ENCODE peak calls at places on chromosomes 3 and 15, in ten cellular contexts. X, W, Y, D, J, R, M, Z, E and U are unnamed samples.

GRCh38 chr3:42266085-42266484 is at the start of gene CCK:
- DNase-seq in W (no peak), Y (no peak), X (no peak), Z (no peak), R (no peak), E (no peak), M (no peak), J (no peak), D (no peak), U (no peak)

GRCh38 chr15:76972420-76973361 is 22.2 kb upstream of the PSTPIP1 start:
- DNase-seq in Y (no peak), Z (no peak), E (no peak), M (no peak), D (no peak), R (peak), J (peak), W (no peak), X (no peak), U (no peak)

GRCh38 chr3:414063-414462 is 217.5 kb downstream of the CHL1 start:
- DNase-seq in Y (peak), Z (no peak), J (no peak), W (no peak), M (no peak), X (peak), E (no peak), D (peak), R (peak), U (no peak)

GRCh38 chr3:127457094-127457475 is 133.4 kb downstream of the TPRA1 start:
- DNase-seq in J (no peak), M (no peak), X (peak), R (peak), Z (no peak), D (peak), Y (peak), W (peak), E (peak), U (peak)

GRCh38 chr3:65888980-65889706 is 149.6 kb downstream of the MAGI1 start:
- DNase-seq in E (no peak), X (peak), J (peak), Y (peak), D (no peak), R (peak), M (no peak), W (no peak), Z (peak), U (peak)

GRCh38 chr15:50977157-50977556 is 68.7 kb downstream of the AP4E1 start:
- DNase-seq in X (no peak), D (no peak), J (no peak), Y (no peak), E (no peak), W (no peak), R (peak), M (no peak), Z (no peak), U (no peak)

GRCh38 chr3:42653560-42654330 is at the start of gene ZBTB47:
- DNase-seq in J (peak), Z (no peak), M (peak), R (no peak), W (peak), Y (peak), X (peak), E (peak), D (peak), U (no peak)

GRCh38 chr3:49967307-49967706 is 27.4 kb downstream of the RBM6 start:
- DNase-seq in R (peak), E (no peak), D (no peak), J (no peak), Y (no peak), Z (no peak), X (no peak), W (no peak), M (no peak), U (no peak)

GRCh38 chr3:34275811-34276210 is 477.4 kb downstream of the PDCD6IP start:
- DNase-seq in J (no peak), M (no peak), R (no peak), D (no peak), E (no peak), X (no peak), Z (no peak), W (no peak), Y (no peak), U (no peak)

GRCh38 chr3:134904333-134904771 is 109.3 kb downstream of the EPHB1 start:
- DNase-seq in X (no peak), Y (no peak), D (no peak), R (no peak), W (no peak), M (no peak), Z (no peak), E (no peak), J (no peak), U (no peak)

GRCh38 chr15:73965094-73965729 is 26.9 kb downstream of the STOML1 start:
- DNase-seq in Z (no peak), W (no peak), J (no peak), E (no peak), M (no peak), R (no peak), X (no peak), Y (peak), D (peak), U (no peak)

GRCh38 chr3:100590114-100590839 is 19.1 kb upstream of the ADGRG7 start:
- DNase-seq in Y (peak), M (peak), J (peak), X (peak), W (no peak), Z (peak), R (peak), D (peak), E (peak), U (no peak)

GRCh38 chr15:52100807-52101206 is 11.8 kb downstream of the BCL2L10 start:
- DNase-seq in R (peak), W (peak), X (peak), D (no peak), E (no peak), M (no peak), Z (peak), Y (no peak), J (peak), U (peak)

GRCh38 chr3:118110196-118110595 is 924.5 kb downstream of the IGSF11 start:
- DNase-seq in M (no peak), X (peak), R (peak), W (no peak), J (no peak), E (no peak), Y (peak), Z (no peak), D (no peak), U (no peak)

GRCh38 chr3:140557476-140557875 is 120.4 kb upstream of the TRIM42 start:
- DNase-seq in Z (no peak), Y (no peak), E (no peak), J (no peak), X (no peak), D (no peak), W (no peak), M (no peak), R (no peak), U (no peak)

GRCh38 chr3:160841455-160841854 is 85.4 kb downstream of the PPM1L start:
- DNase-seq in D (no peak), R (no peak), Y (no peak), W (no peak), E (no peak), M (no peak), J (no peak), X (no peak), Z (no peak), U (no peak)
- TF ChIP-seq CTCF in D (no peak), R (no peak), Y (no peak), W (peak), E (no peak), M (no peak), J (peak), X (no peak), Z (no peak), U (no peak)

GRCh38 chr3:157500232-157500631 is 3.0 kb downstream of the VEPH1 start:
- DNase-seq in W (no peak), D (no peak), J (no peak), Z (peak), Y (no peak), M (no peak), E (no peak), X (no peak), R (no peak), U (no peak)

GRCh38 chr3:157501863-157502262 is 1.4 kb downstream of the VEPH1 start:
- DNase-seq in M (no peak), Z (no peak), X (no peak), W (no peak), R (no peak), D (peak), E (peak), Y (peak), J (no peak), U (no peak)

GRCh38 chr3:157498374-157498773 is 4.8 kb downstream of the VEPH1 start:
- DNase-seq in X (no peak), Y (no peak), E (no peak), J (no peak), R (no peak), M (no peak), W (no peak), Z (no peak), D (no peak), U (no peak)

GRCh38 chr3:157499342-157499963 is 3.8 kb downstream of the VEPH1 start:
- DNase-seq in D (peak), W (no peak), R (no peak), Y (peak), M (no peak), Z (peak), X (peak), J (no peak), E (peak), U (peak)

GRCh38 chr3:157502916-157503620 is at the start of gene VEPH1:
- DNase-seq in E (peak), X (no peak), Y (peak), W (no peak), Z (no peak), M (no peak), D (peak), R (peak), J (no peak), U (peak)
- H3K4me3 ChIP-seq in E (peak), X (no peak), Y (no peak), W (no peak), Z (no peak), M (no peak), D (no peak), R (no peak), J (no peak), U (peak)

DNA sequence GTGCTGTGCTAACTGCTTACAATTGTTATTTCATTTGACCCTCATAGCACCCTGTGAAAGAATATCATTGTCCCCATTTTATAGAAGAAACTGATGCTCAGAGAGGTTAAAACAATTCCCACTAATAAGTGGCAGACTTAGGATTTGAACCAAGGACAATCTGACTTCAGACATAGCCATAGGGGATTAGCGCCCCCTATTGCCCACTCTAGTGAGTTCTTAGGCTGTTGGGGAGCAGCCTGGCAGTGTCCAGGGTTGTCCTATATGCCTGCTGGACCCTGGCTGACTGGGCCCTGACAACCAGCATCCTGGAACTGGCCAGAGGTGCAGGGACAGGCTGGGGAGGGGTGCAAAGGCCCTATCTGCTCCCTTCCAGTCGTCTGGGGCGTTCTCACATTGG is 15.4 kb downstream of the DPH3 start:
- DNase-seq in D (peak), Y (peak), X (peak), R (peak), J (no peak), Z (no peak), M (no peak), E (peak), W (no peak), U (no peak)
- TF ChIP-seq CTCF in D (peak), Y (peak), X (peak), R (peak), J (peak), Z (peak), M (no peak), E (peak), W (peak), U (peak)

GRCh38 chr3:129432671-129433070 is 4.2 kb upstream of the EFCAB12 start:
- DNase-seq in E (no peak), M (no peak), Z (no peak), D (no peak), Y (no peak), X (no peak), W (no peak), J (no peak), R (no peak), U (no peak)

GRCh38 chr3:129433565-129433964 is 5.1 kb upstream of the EFCAB12 start:
- DNase-seq in E (no peak), M (no peak), X (no peak), Z (no peak), Y (no peak), W (no peak), D (no peak), J (no peak), R (no peak), U (no peak)

GRCh38 chr3:129434140-129434539 is 5.6 kb downstream of the MBD4 start:
- DNase-seq in X (no peak), M (no peak), Z (no peak), Y (no peak), R (no peak), W (no peak), D (no peak), E (no peak), J (no peak), U (no peak)

GRCh38 chr3:129432036-129432435 is 3.6 kb upstream of the EFCAB12 start:
- DNase-seq in J (no peak), Z (no peak), M (no peak), D (no peak), R (no peak), X (no peak), E (no peak), W (no peak), Y (no peak), U (no peak)

GRCh38 chr3:129435367-129435766 is 4.4 kb downstream of the MBD4 start:
- DNase-seq in Z (no peak), X (no peak), W (no peak), R (no peak), M (no peak), E (no peak), D (no peak), J (no peak), Y (no peak), U (no peak)
- H3K4me3 ChIP-seq in Z (no peak), X (no peak), W (no peak), R (no peak), M (no peak), E (peak), D (no peak), J (no peak), Y (no peak), U (no peak)

GRCh38 chr3:113498221-113499005 is 16.5 kb downstream of the SPICE1 start:
- DNase-seq in D (no peak), Z (peak), Y (no peak), J (no peak), M (no peak), W (no peak), R (peak), X (peak), E (no peak), U (no peak)

GRCh38 chr3:113499081-113499480 is 15.9 kb downstream of the SPICE1 start:
- DNase-seq in W (no peak), J (no peak), E (no peak), D (no peak), M (no peak), Y (no peak), X (no peak), R (peak), Z (no peak), U (no peak)

GRCh38 chr3:113496924-113497323 is 18.0 kb downstream of the SPICE1 start:
- DNase-seq in Y (no peak), X (peak), E (no peak), J (no peak), W (no peak), M (no peak), R (peak), D (no peak), Z (no peak), U (no peak)

DNA sequence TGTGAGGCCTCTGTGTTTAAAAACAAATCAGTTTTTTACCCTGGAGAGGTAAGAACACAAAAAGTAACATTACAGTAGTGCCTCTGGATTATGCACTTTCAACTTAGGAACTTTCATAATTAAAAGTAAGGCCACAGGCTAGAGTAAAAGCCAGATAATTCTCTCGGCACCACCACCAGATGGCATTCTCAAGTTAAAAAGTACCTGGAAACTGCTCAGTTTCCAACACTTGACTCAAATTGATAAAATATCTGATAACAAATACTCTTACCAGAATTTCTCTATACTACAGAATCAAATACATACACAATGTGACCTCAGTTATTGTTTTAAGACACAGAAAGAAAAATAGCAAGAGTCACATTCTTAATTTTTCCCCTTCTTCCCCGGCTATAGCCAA is 19.9 kb downstream of the SPICE1 start:
- DNase-seq in R (peak), Y (peak), M (peak), Z (peak), X (peak), W (no peak), J (peak), E (peak), D (peak), U (no peak)
- TF ChIP-seq CTCF in R (peak), Y (peak), M (peak), Z (peak), X (peak), W (peak), J (peak), E (peak), D (peak), U (peak)

GRCh38 chr15:39415634-39416033 is 165.2 kb upstream of the THBS1 start:
- DNase-seq in E (no peak), X (no peak), J (no peak), M (no peak), R (no peak), D (no peak), W (no peak), Y (no peak), Z (no peak), U (no peak)

GRCh38 chr15:39407116-39407515 is 173.8 kb upstream of the THBS1 start:
- DNase-seq in R (peak), W (no peak), Y (no peak), E (no peak), J (no peak), M (no peak), D (no peak), X (no peak), Z (no peak), U (no peak)

GRCh38 chr15:39409876-39410505 is 170.9 kb upstream of the THBS1 start:
- DNase-seq in J (no peak), D (no peak), M (no peak), Z (no peak), W (no peak), R (no peak), X (no peak), Y (no peak), E (no peak), U (no peak)

GRCh38 chr15:39413558-39413957 is 167.3 kb upstream of the THBS1 start:
- DNase-seq in X (peak), R (peak), D (no peak), E (no peak), M (no peak), W (no peak), Z (no peak), Y (no peak), J (no peak), U (no peak)

GRCh38 chr15:39411102-39411989 is 169.5 kb upstream of the THBS1 start:
- DNase-seq in Z (no peak), E (no peak), M (no peak), Y (no peak), X (peak), W (no peak), R (no peak), J (no peak), D (no peak), U (no peak)
- H3K4me3 ChIP-seq in Z (no peak), E (no peak), M (no peak), Y (no peak), X (no peak), W (no peak), R (no peak), J (no peak), D (no peak), U (no peak)

GRCh38 chr3:171768281-171768925 is 41.9 kb downstream of the PLD1 start:
- DNase-seq in J (peak), X (no peak), Z (no peak), Y (no peak), D (no peak), E (no peak), M (no peak), W (no peak), R (no peak), U (no peak)

GRCh38 chr3:171763392-171763791 is 46.9 kb downstream of the PLD1 start:
- DNase-seq in W (no peak), Z (no peak), E (no peak), J (no peak), M (no peak), X (no peak), R (no peak), D (no peak), Y (no peak), U (no peak)

GRCh38 chr3:171760475-171760874 is 49.8 kb downstream of the PLD1 start:
- DNase-seq in W (no peak), Z (no peak), E (no peak), D (no peak), J (no peak), X (no peak), R (no peak), Y (no peak), M (no peak), U (no peak)

GRCh38 chr3:171770689-171771620 is 39.3 kb downstream of the PLD1 start:
- DNase-seq in M (no peak), R (peak), X (peak), J (peak), W (no peak), E (peak), Z (peak), Y (peak), D (no peak), U (peak)

DNA sequence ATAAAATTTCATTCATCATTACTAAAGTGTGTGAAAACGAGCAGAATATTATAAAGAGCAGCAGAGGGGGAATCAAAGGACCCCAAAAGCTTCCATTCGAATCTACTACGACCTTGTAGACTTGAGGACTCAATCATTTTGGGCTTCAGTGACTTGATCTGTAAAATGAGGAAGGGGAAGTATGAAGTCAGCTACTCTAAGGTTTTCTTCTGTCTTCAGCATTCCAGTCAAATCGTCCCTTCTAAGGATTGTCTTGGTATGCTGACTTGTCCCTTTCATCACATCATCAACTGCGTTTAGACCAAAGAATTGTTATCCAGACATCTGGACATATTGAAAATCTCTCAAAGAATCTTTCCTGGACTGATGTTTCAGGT is 44.8 kb downstream of the PLD1 start:
- DNase-seq in E (no peak), Y (no peak), R (no peak), M (no peak), J (no peak), Z (no peak), X (no peak), W (no peak), D (no peak), U (no peak)
- TF ChIP-seq CTCF in E (no peak), Y (no peak), R (no peak), M (no peak), J (no peak), Z (no peak), X (no peak), W (no peak), D (no peak), U (no peak)

GRCh38 chr15:25832158-25832557 is 31.0 kb downstream of the ATP10A start:
- DNase-seq in D (no peak), R (peak), Z (no peak), J (no peak), E (no peak), X (no peak), Y (no peak), M (no peak), W (no peak), U (no peak)
- H3K4me3 ChIP-seq in D (no peak), R (no peak), Z (no peak), J (no peak), E (no peak), X (no peak), Y (no peak), M (no peak), W (no peak), U (no peak)

DNA sequence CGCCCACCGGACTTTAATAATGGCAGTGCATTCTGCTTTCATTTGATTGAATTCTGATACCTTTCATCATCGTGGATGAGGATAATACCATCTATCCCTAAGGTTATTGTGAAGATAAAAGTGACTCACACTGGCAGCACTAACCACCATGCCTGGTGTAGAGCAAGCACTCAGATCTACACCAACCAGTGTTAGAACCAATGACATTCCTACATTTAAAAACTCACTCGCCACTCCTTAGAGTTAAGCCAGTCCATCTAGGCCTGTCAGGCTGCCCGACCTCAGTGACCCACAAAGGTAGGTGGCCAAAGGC is 42.8 kb upstream of the TOPAZ1 start:
- DNase-seq in J (no peak), R (no peak), X (no peak), E (no peak), M (no peak), D (no peak), W (no peak), Y (no peak), Z (no peak), U (no peak)
- TF ChIP-seq CTCF in J (no peak), R (no peak), X (no peak), E (no peak), M (no peak), D (no peak), W (no peak), Y (no peak), Z (no peak), U (no peak)